ENCODE peak calls at places on chromosomes 4 and X, in ten cellular contexts. I is cardiac muscle cell, E is osteocyte, U is nephron progenitor cell, J is HFFc6, P is foreskin fibroblast, G is RWPE1, Z is fibroblast of pulmonary artery, R is endothelial cell of umbilical vein, X is choroid plexus epithelial cell. M is an unnamed sample.

GRCh38 chr4:96974295-96974694 is 1134.4 kb downstream of the PDHA2 start:
- DNase-seq in I (no peak), E (no peak), U (no peak), J (no peak), P (no peak), G (no peak), Z (no peak), R (no peak), X (no peak), M (no peak)

GRCh38 chr4:12555011-12555410 is 929.1 kb downstream of the RAB28 start:
- DNase-seq in I (no peak), E (no peak), U (no peak), J (no peak), P (no peak), G (peak; percentile 3), Z (peak; percentile 92), R (no peak), X (peak; percentile 62), M (no peak)

GRCh38 chr4:153589703-153590595 is 94.1 kb upstream of the TLR2 start:
- DNase-seq in I (no peak), E (no peak), U (no peak), J (no peak), P (no peak), G (no peak), Z (peak; percentile 8), R (no peak), X (peak; percentile 29), M (no peak)

GRCh38 chr4:186326391-186326790 is 60.4 kb downstream of the F11 start:
- DNase-seq in I (no peak), E (no peak), U (no peak), J (no peak), P (no peak), G (no peak), Z (no peak), R (no peak), X (no peak), M (no peak)

GRCh38 chr4:142815834-142816233 is 30.3 kb downstream of the INPP4B start:
- DNase-seq in I (no peak), E (no peak), U (no peak), J (peak; percentile 85), P (peak; percentile 80), G (no peak), Z (peak; percentile 79), R (no peak), X (peak; percentile 66), M (no peak)

GRCh38 chr4:88415982-88416381 is 37.3 kb downstream of the HERC6 start:
- DNase-seq in I (no peak), E (no peak), U (no peak), J (no peak), P (no peak), G (no peak), Z (no peak), R (no peak), X (no peak), M (no peak)

GRCh38 chr4:164807611-164808010 is 53.7 kb downstream of the SMIM31 start:
- DNase-seq in I (peak; percentile 21), E (no peak), U (no peak), J (no peak), P (no peak), G (no peak), Z (no peak), R (no peak), X (peak; percentile 3), M (no peak)

GRCh38 chr4:106810122-106810521 is 226.0 kb downstream of the DKK2 start:
- DNase-seq in I (no peak), E (no peak), U (no peak), J (no peak), P (no peak), G (no peak), Z (no peak), R (no peak), X (no peak), M (no peak)

GRCh38 chrX:120653000-120653399 is 23.1 kb upstream of the C1GALT1C1 start:
- DNase-seq in I (no peak), E (no peak), U (no peak), J (no peak), P (no peak), G (no peak), Z (no peak), R (no peak), X (no peak), M (no peak)

GRCh38 chr4:181956502-181956901 is 286.7 kb upstream of the TENM3 start:
- DNase-seq in I (no peak), E (no peak), U (no peak), J (no peak), P (no peak), G (no peak), Z (no peak), R (no peak), X (no peak), M (no peak)

GRCh38 chrX:25076941-25077500 is 61.3 kb upstream of the ARX start:
- DNase-seq in I (no peak), E (no peak), U (no peak), J (no peak), P (no peak), G (no peak), Z (no peak), R (no peak), X (no peak), M (no peak)

GRCh38 chr4:152780267-152780811 is 585 bp downstream of the ARFIP1 start:
- DNase-seq in I (no peak), E (no peak), U (peak; percentile 25), J (peak; percentile 49), P (no peak), G (peak; percentile 28), Z (peak; percentile 38), R (no peak), X (peak; percentile 26), M (no peak)

GRCh38 chr4:184387351-184387750 is 87.0 kb downstream of the IRF2 start:
- DNase-seq in I (no peak), E (no peak), U (no peak), J (no peak), P (no peak), G (no peak), Z (no peak), R (no peak), X (no peak), M (peak; percentile 46)

GRCh38 chrX:112941209-112941788 is 100.7 kb upstream of the AMOT start:
- DNase-seq in I (no peak), E (no peak), U (no peak), J (no peak), P (no peak), G (no peak), Z (no peak), R (no peak), X (no peak), M (peak; percentile 10)

GRCh38 chr4:187685247-187685646 is 310.3 kb upstream of the ZFP42 start:
- DNase-seq in I (no peak), E (no peak), U (no peak), J (no peak), P (no peak), G (peak; percentile 43), Z (no peak), R (no peak), X (no peak), M (no peak)

GRCh38 chr4:156749791-156750403 is 221.7 kb downstream of the PDGFC start:
- DNase-seq in I (no peak), E (no peak), U (no peak), J (peak; percentile 40), P (no peak), G (no peak), Z (no peak), R (no peak), X (peak; percentile 45), M (no peak)

GRCh38 chr4:73676881-73677323 is 56.7 kb upstream of the RASSF6 start:
- DNase-seq in I (no peak), E (no peak), U (no peak), J (no peak), P (peak; percentile 51), G (peak; percentile 85), Z (peak; percentile 55), R (peak; percentile 65), X (peak; percentile 70), M (no peak)

GRCh38 chr4:1402516-1403101 is 3.6 kb downstream of the NKX1-1 start:
- DNase-seq in I (no peak), E (no peak), U (no peak), J (no peak), P (no peak), G (no peak), Z (no peak), R (no peak), X (no peak), M (no peak)

GRCh38 chr4:105196523-105197145 is 50.0 kb downstream of the TET2 start:
- DNase-seq in I (peak; percentile 35), E (no peak), U (no peak), J (no peak), P (peak; percentile 24), G (no peak), Z (no peak), R (no peak), X (peak; percentile 41), M (no peak)
- TF ChIP-seq CTCF in I (peak; percentile 35), E (peak; percentile 36), U (no peak), J (peak; percentile 65), P (peak; percentile 35), G (no peak), Z (peak; percentile 34), R (no peak), X (peak; percentile 48), M (no peak)

DNA sequence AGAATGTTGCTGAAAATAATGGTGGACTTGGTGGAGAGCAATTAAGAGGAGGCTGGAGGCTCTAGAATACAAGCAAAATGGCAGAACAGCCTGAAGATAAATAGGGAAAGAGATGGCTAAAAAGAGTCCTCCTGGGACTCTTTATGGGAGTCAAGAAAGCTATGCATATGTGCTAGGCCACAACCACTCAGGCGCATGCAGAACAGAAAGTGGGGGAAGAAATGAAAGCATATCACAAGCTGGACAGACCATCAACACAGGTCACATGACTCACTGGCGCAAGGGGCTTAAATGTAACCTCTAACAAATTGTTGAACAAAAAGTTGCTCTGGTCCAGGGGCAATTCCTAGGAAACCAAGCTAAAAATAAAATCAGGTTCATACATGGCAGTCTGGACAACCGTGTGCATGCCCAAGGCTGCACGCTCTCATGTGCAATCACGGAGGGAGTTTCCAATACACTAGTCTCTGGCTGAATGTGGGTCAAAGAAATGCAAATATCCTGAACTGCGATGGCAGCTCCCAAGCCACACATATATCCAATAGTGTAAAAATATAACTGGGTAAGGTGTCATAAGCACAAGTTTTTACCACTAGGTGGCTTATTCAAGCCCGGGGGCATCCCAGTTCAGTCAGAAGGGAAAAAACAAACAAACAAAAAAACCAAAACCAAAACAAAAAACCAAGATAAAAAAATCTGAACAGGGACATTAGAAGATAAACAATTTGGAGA is 45.4 kb downstream of the ZNF711 start:
- DNase-seq in I (no peak), E (no peak), U (no peak), J (no peak), P (no peak), G (no peak), Z (no peak), R (no peak), X (no peak), M (no peak)
- TF ChIP-seq CTCF in I (no peak), E (no peak), U (no peak), J (peak; percentile 8), P (no peak), G (no peak), Z (no peak), R (no peak), X (no peak), M (no peak)

GRCh38 chr4:42497142-42497541 is 99.9 kb downstream of the SHISA3 start:
- DNase-seq in I (no peak), E (no peak), U (no peak), J (no peak), P (no peak), G (no peak), Z (no peak), R (no peak), X (no peak), M (no peak)
- TF ChIP-seq CTCF in I (no peak), E (no peak), U (no peak), J (no peak), P (no peak), G (no peak), Z (no peak), R (no peak), X (no peak), M (no peak)

GRCh38 chr4:158122501-158122900 is 50.3 kb downstream of the GASK1B start:
- DNase-seq in I (no peak), E (no peak), U (no peak), J (no peak), P (peak; percentile 46), G (no peak), Z (peak; percentile 16), R (no peak), X (peak; percentile 63), M (no peak)
- TF ChIP-seq CTCF in I (no peak), E (no peak), U (no peak), J (no peak), P (no peak), G (no peak), Z (no peak), R (no peak), X (no peak), M (no peak)